ENCODE peak calls at places on chromosome 20, in seven cellular contexts. S is astrocyte of the spinal cord; M is activated naive CD8-positive, alpha-beta T cell treated with anti-CD3 and anti-CD28 coated beads, Interleukin-2, amount 50 U/mL, for 24 hours; B is type B pancreatic cell; I is cerebellar cortex; X is stromal cell of bone marrow; H is omental fat pad. A is an unnamed sample.

GRCh38 chr20:1533059-1533458 is 24.4 kb downstream of the SIRPD start:
- DNase-seq in M (no peak), I (no peak), X (no peak), B (no peak), H (no peak), S (no peak), A (no peak)

GRCh38 chr20:62887147-62887859 is 25.7 kb upstream of the TCFL5 start:
- DNase-seq in X (peak), B (no peak), H (no peak), I (no peak), S (peak), M (no peak), A (no peak)

GRCh38 chr20:1932971-1933370 is 37.8 kb downstream of the SIRPA start:
- DNase-seq in B (no peak), X (no peak), H (no peak), S (no peak), I (no peak), M (no peak), A (no peak)

GRCh38 chr20:34615477-34615876 is 57.0 kb downstream of the MAP1LC3A start:
- DNase-seq in S (peak), I (no peak), B (no peak), H (no peak), M (no peak), X (no peak), A (no peak)

GRCh38 chr20:32535953-32536823 is 48.9 kb downstream of the NOL4L start:
- DNase-seq in H (no peak), S (no peak), X (no peak), M (peak), B (peak), I (peak), A (no peak)

GRCh38 chr20:64192406-64192805 is 28.2 kb downstream of the MYT1 start:
- DNase-seq in S (no peak), X (no peak), I (no peak), H (no peak), B (no peak), M (no peak), A (no peak)

GRCh38 chr20:6045566-6045965 is 8.3 kb downstream of the LRRN4 start:
- DNase-seq in I (no peak), B (no peak), S (peak), X (peak), H (no peak), M (no peak), A (no peak)

GRCh38 chr20:57167971-57168693 is 98.3 kb downstream of the BMP7 start:
- DNase-seq in I (peak), S (no peak), H (no peak), M (no peak), X (no peak), B (no peak), A (no peak)

GRCh38 chr20:57600324-57601210 is 19.7 kb downstream of the ZBP1 start:
- DNase-seq in I (no peak), S (no peak), M (no peak), H (no peak), X (peak), B (no peak), A (no peak)

GRCh38 chr20:50654899-50655298 is 36.4 kb downstream of the RIPOR3 start:
- DNase-seq in I (no peak), B (no peak), H (no peak), M (no peak), S (peak), X (no peak), A (no peak)

GRCh38 chr20:35264755-35265154 is 13.2 kb downstream of the MMP24OS start:
- DNase-seq in B (no peak), H (no peak), S (no peak), X (no peak), I (peak), M (no peak), A (no peak)

GRCh38 chr20:53517146-53517545 is 76.5 kb downstream of the ZNF217 start:
- DNase-seq in M (no peak), I (no peak), B (no peak), S (no peak), H (no peak), X (no peak), A (no peak)

GRCh38 chr20:3935295-3935955 is 46.2 kb downstream of the PANK2 start:
- DNase-seq in H (no peak), S (no peak), M (no peak), B (no peak), I (peak), X (no peak), A (no peak)

GRCh38 chr20:57581202-57582028 is 20.5 kb downstream of the PCK1 start:
- DNase-seq in S (no peak), X (no peak), M (no peak), B (no peak), I (no peak), H (no peak), A (peak)

GRCh38 chr20:19992996-19993908 is 23.9 kb upstream of the NAA20 start:
- DNase-seq in X (peak), M (no peak), S (peak), B (no peak), I (no peak), H (no peak), A (no peak)